ENCODE peak calls at places on chromosomes 5 and 9, in five cellular contexts. P is IMR-90, I is NT2/D1, H is GM23248, G is neural progenitor cell. S is an unnamed sample. For H3K9me3, the result is how much of the 10 kb centered on the place peaks cover.

GRCh38 chr9:124741681-124742080 is 29.4 kb downstream of the NR6A1 start:
- DNase-seq in P (no peak), I (no peak), H (peak), G (no peak), S (no peak)

GRCh38 chr5:181133610-181134231 is 2.8 kb upstream of the OR2V1 start:
- DNase-seq in P (peak), I (no peak), H (peak), G (no peak), S (no peak)

GRCh38 chr5:148033138-148033537 is 30.6 kb upstream of the SPINK5 start:
- DNase-seq in P (no peak), I (no peak), H (no peak), G (no peak), S (no peak)

GRCh38 chr5:78360674-78361225 is 333 bp downstream of the SCAMP1 start:
- DNase-seq in P (no peak), I (no peak), H (no peak), G (no peak), S (no peak)

GRCh38 chr5:96781031-96781733 is 26.6 kb downstream of the ERAP1 start:
- DNase-seq in P (peak), I (no peak), H (peak), G (no peak), S (no peak)

GRCh38 chr5:151451626-151452520 is 4.5 kb downstream of the SLC36A1 start:
- DNase-seq in P (peak), I (no peak), H (peak), G (no peak), S (no peak)

GRCh38 chr5:102811962-102812361 is 56.9 kb downstream of the PAM start:
- DNase-seq in P (peak), I (no peak), H (peak), G (no peak), S (no peak)

GRCh38 chr9:3346549-3346948 is 179.3 kb downstream of the RFX3 start:
- DNase-seq in P (no peak), I (no peak), H (no peak), G (no peak), S (no peak)

GRCh38 chr5:146662229-146662628 is 146.2 kb upstream of the GPR151 start:
- DNase-seq in P (no peak), I (no peak), H (no peak), G (no peak), S (no peak)

GRCh38 chr9:118336952-118337349 is 632.7 kb downstream of the TLR4 start:
- DNase-seq in P (no peak), I (no peak), H (no peak), G (no peak), S (no peak)

GRCh38 chr5:163846512-163846911 is 341.1 kb downstream of the MAT2B start:
- DNase-seq in P (peak), I (no peak), H (no peak), G (no peak), S (no peak)

GRCh38 chr9:121279841-121280388 is 12.0 kb downstream of the GSN start:
- DNase-seq in P (no peak), I (no peak), H (no peak), G (no peak), S (no peak)

GRCh38 chr9:98074119-98074990 is 17.8 kb downstream of the NANS start:
- DNase-seq in P (peak), I (peak), H (peak), G (peak), S (no peak)

GRCh38 chr5:16935271-16936149 is 578 bp downstream of the MYO10 start:
- DNase-seq in P (no peak), I (no peak), H (peak), G (no peak), S (no peak)

GRCh38 chr5:67051164-67051563 is 145.4 kb downstream of the CD180 start:
- DNase-seq in P (no peak), I (no peak), H (no peak), G (no peak), S (no peak)

GRCh38 chr9:134633362-134634142 is 8.1 kb upstream of the COL5A1 start:
- DNase-seq in P (no peak), I (no peak), H (no peak), G (no peak), S (no peak)

GRCh38 chr5:148379340-148379739 is 4.4 kb upstream of the FBXO38 start:
- DNase-seq in P (no peak), I (no peak), H (no peak), G (no peak), S (no peak)

GRCh38 chr5:175728316-175728715 is 70.4 kb downstream of the HRH2 start:
- DNase-seq in P (no peak), I (no peak), H (peak), G (no peak), S (no peak)

GRCh38 chr9:100011062-100011681 is 87.6 kb downstream of the ERP44 start:
- DNase-seq in P (peak), I (peak), H (peak), G (peak), S (peak)

GRCh38 chr5:141017943-141018342 is 33.2 kb upstream of the PCDHB1 start:
- DNase-seq in P (no peak), I (no peak), H (no peak), G (no peak), S (no peak)

GRCh38 chr9:129785866-129786265 is 17.1 kb upstream of the TOR1B start:
- DNase-seq in P (no peak), I (no peak), H (peak), G (no peak), S (no peak)

GRCh38 chr9:106583751-106584150 is 279.2 kb upstream of the ZNF462 start:
- DNase-seq in P (no peak), I (no peak), H (no peak), G (no peak), S (no peak)

GRCh38 chr5:153539983-153540382 is 49.5 kb downstream of the GRIA1 start:
- DNase-seq in P (no peak), I (no peak), H (no peak), G (no peak), S (no peak)

GRCh38 chr9:104091028-104091590 is 3.0 kb upstream of the SMC2 start:
- DNase-seq in P (peak), I (no peak), H (no peak), G (no peak), S (no peak)

GRCh38 chr5:137619191-137619870 is 116.6 kb downstream of the KLHL3 start:
- DNase-seq in P (peak), I (no peak), H (peak), G (no peak), S (no peak)

GRCh38 chr9:5870691-5871090 is 20.0 kb upstream of the MLANA start:
- DNase-seq in P (no peak), I (no peak), H (no peak), G (no peak), S (no peak)

GRCh38 chr5:179128976-179129375 is 68.8 kb downstream of the ZNF354C start:
- DNase-seq in P (no peak), I (no peak), H (no peak), G (no peak), S (no peak)

GRCh38 chr5:151155149-151155776 is 2.3 kb downstream of the ANXA6 start:
- DNase-seq in P (peak), I (no peak), H (peak), G (no peak), S (no peak)

GRCh38 chr5:71576241-71576640 is 10.9 kb upstream of the MCCC2 start:
- DNase-seq in P (peak), I (no peak), H (no peak), G (no peak), S (no peak)

GRCh38 chr9:131642496-131643083 is 97.3 kb downstream of the PRRT1B start:
- DNase-seq in P (no peak), I (no peak), H (no peak), G (peak), S (no peak)

GRCh38 chr5:31232273-31232888 is 38.9 kb downstream of the CDH6 start:
- DNase-seq in P (peak), I (peak), H (peak), G (peak), S (peak)

GRCh38 chr5:83471405-83472212 is at the start of gene VCAN:
- DNase-seq in P (peak), I (no peak), H (peak), G (peak), S (no peak)

GRCh38 chr5:28398185-28398584 is 1359.8 kb upstream of the CDH9 start:
- DNase-seq in P (no peak), I (no peak), H (no peak), G (no peak), S (no peak)
- H3K9me3 ChIP-seq in P (under half), I (under half), H (under half), G (under half), S (under half)

DNA sequence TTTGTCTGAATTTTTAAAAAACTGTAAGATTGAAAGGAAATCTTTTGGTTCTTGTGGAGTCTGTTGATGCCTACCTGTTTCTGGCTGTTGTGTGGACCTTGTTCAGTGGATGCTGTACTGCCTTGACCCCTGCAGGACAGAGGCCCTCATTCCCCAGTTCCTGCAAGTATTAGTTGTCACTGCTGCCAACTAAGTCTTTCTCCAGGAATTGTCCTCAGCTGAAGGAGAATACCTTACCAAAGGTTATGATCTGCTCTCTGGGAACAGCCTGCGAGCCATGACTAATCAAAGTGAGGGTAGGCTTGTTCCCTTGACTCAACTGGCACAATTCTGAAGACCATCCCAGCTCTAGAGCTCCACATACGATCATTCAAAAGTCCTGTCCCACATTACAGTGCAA is 145.3 kb upstream of the FST start:
- DNase-seq in P (peak), I (no peak), H (peak), G (peak), S (no peak)
- H3K9ac ChIP-seq in P (peak), I (no peak), H (peak), G (no peak), S (no peak)

GRCh38 chr5:37889612-37890317 is 49.9 kb upstream of the GDNF start:
- DNase-seq in P (peak), I (no peak), H (peak), G (no peak), S (peak)
- H3K4me3 ChIP-seq in P (no peak), I (no peak), H (no peak), G (no peak), S (peak)

DNA sequence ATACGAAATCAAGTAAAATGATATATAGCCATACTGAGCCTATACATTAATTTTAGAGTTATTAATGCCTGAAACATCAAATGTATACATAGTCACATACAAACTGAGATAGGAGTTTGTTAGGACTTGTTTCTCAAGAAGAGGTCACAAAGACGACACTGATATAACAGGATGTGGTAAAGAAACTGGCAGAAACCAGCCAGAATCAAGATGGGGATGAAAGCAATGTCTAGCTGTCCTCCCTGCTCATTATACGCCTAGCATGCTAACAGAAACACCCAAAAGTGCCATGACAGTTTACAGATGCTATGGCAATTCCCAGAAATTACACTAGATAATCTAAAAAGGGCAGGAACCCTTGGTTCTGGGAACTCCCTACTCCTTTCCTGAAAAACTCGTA is 11.0 kb upstream of the MRPS30 start:
- DNase-seq in P (no peak), I (no peak), H (no peak), G (no peak), S (no peak)
- H3K9me3 ChIP-seq in P (under half), I (under half), H (under half), G (under half), S (under half)